ENCODE peak calls at places on chromosomes 1 and 21, in six cellular contexts. J is right lobe of liver, V is endodermal cell, H is fibroblast of mammary gland, W is coronary artery, S is progenitor cell of endocrine pancreas. Z is an unnamed sample.

GRCh38 chr1:245800901-245801605 is 646.3 kb downstream of the KIF26B start:
- DNase-seq in S (no peak), V (no peak), H (no peak), J (no peak), W (no peak), Z (no peak)

GRCh38 chr1:203117611-203118575 is 9.6 kb upstream of the ADORA1 start:
- DNase-seq in J (peak; percentile 68), S (peak; percentile 82), V (peak; percentile 98), W (no peak), H (peak; percentile 45), Z (peak; percentile 84)

GRCh38 chr21:41759214-41759840 is 7.5 kb downstream of the RIPK4 start:
- DNase-seq in H (no peak), S (no peak), J (no peak), V (peak; percentile 51), W (no peak), Z (no peak)

GRCh38 chr21:15255359-15256157 is 190.8 kb upstream of the NRIP1 start:
- DNase-seq in S (no peak), V (no peak), W (no peak), J (no peak), H (peak; percentile 14), Z (no peak)

GRCh38 chr1:70142120-70142519 is 63.3 kb downstream of the LRRC40 start:
- DNase-seq in V (no peak), S (no peak), H (peak; percentile 58), W (no peak), J (no peak), Z (no peak)

GRCh38 chr1:44361478-44361877 is 6.4 kb upstream of the ERI3 start:
- DNase-seq in H (peak; percentile 12), S (no peak), V (peak; percentile 75), J (no peak), W (no peak), Z (no peak)

GRCh38 chr1:153534226-153534932 is 1.4 kb downstream of the S100A6 start:
- DNase-seq in H (peak; percentile 74), S (no peak), V (no peak), J (no peak), W (no peak), Z (no peak)

GRCh38 chr21:35044128-35044527 is 5.0 kb downstream of the RUNX1 start:
- DNase-seq in H (no peak), S (no peak), V (no peak), J (no peak), W (no peak), Z (no peak)

GRCh38 chr1:210232524-210233215 is at the start of gene SERTAD4:
- DNase-seq in J (no peak), W (no peak), V (peak; percentile 78), S (no peak), H (peak; percentile 46), Z (peak; percentile 27)

GRCh38 chr1:53340660-53341520 is 13.0 kb upstream of the LRP8 start:
- DNase-seq in J (peak; percentile 21), H (peak; percentile 5), S (no peak), V (peak; percentile 34), W (peak; percentile 22), Z (no peak)

GRCh38 chr1:161044908-161045748 is 649 bp downstream of the USF1 start:
- DNase-seq in J (peak; percentile 87), W (peak; percentile 86), H (peak; percentile 55), S (peak; percentile 30), V (peak; percentile 84), Z (peak; percentile 47)

GRCh38 chr1:218656301-218657037 is 311.3 kb downstream of the TGFB2 start:
- DNase-seq in H (peak; percentile 83), V (no peak), J (no peak), W (no peak), S (no peak), Z (no peak)

GRCh38 chr1:96538001-96538649 is 183.5 kb upstream of the PTBP2 start:
- DNase-seq in V (peak; percentile 53), J (no peak), S (no peak), H (peak; percentile 95), W (peak; percentile 71), Z (no peak)

GRCh38 chr1:24544239-24544638 is 11.6 kb upstream of the NCMAP start:
- DNase-seq in V (no peak), H (no peak), W (no peak), J (no peak), S (no peak), Z (no peak)

GRCh38 chr21:14284439-14284838 is 68.5 kb downstream of the RBM11 start:
- DNase-seq in S (no peak), J (no peak), H (no peak), W (no peak), V (no peak), Z (no peak)

GRCh38 chr1:183030053-183030452 is 6.8 kb downstream of the LAMC1 start:
- DNase-seq in H (peak; percentile 78), W (no peak), S (no peak), V (no peak), J (no peak), Z (no peak)

GRCh38 chr1:158999301-159000069 is 10.2 kb upstream of the IFI16 start:
- DNase-seq in S (no peak), W (peak; percentile 93), J (peak; percentile 55), V (peak; percentile 94), H (peak; percentile 96), Z (peak; percentile 50)

GRCh38 chr1:200042437-200043329 is 15.2 kb downstream of the NR5A2 start:
- DNase-seq in S (no peak), H (no peak), W (peak; percentile 60), J (peak; percentile 88), V (peak; percentile 69), Z (no peak)

GRCh38 chr1:20666804-20667203 is 5.6 kb upstream of the DDOST start:
- DNase-seq in J (no peak), V (no peak), S (no peak), H (peak; percentile 50), W (no peak), Z (no peak)

GRCh38 chr1:18100493-18101063 is 7.0 kb upstream of the IGSF21 start:
- DNase-seq in V (peak; percentile 92), H (peak; percentile 61), J (no peak), W (no peak), S (peak; percentile 54), Z (peak; percentile 71)

GRCh38 chr1:110746644-110747259 is 72.0 kb upstream of the KCNA3 start:
- DNase-seq in S (peak; percentile 60), H (peak; percentile 47), W (no peak), J (no peak), V (peak; percentile 90), Z (peak; percentile 67)

GRCh38 chr1:234533975-234534876 is 55.2 kb upstream of the TARBP1 start:
- DNase-seq in J (peak; percentile 95), W (peak; percentile 98), V (no peak), S (no peak), H (peak; percentile 100), Z (no peak)

GRCh38 chr1:173505401-173505800 is 28.3 kb downstream of the PRDX6 start:
- DNase-seq in S (no peak), H (no peak), V (no peak), W (no peak), J (no peak), Z (no peak)

GRCh38 chr1:173507205-173507846 is 30.2 kb downstream of the PRDX6 start:
- DNase-seq in H (peak; percentile 59), S (no peak), J (no peak), V (no peak), W (no peak), Z (peak; percentile 9)

GRCh38 chr1:173507847-173508209 is 30.7 kb downstream of the PRDX6 start:
- DNase-seq in H (no peak), J (no peak), S (no peak), W (no peak), V (no peak), Z (no peak)

GRCh38 chr1:173508541-173508940 is 31.4 kb downstream of the PRDX6 start:
- DNase-seq in W (no peak), J (no peak), V (no peak), H (no peak), S (no peak), Z (no peak)

DNA sequence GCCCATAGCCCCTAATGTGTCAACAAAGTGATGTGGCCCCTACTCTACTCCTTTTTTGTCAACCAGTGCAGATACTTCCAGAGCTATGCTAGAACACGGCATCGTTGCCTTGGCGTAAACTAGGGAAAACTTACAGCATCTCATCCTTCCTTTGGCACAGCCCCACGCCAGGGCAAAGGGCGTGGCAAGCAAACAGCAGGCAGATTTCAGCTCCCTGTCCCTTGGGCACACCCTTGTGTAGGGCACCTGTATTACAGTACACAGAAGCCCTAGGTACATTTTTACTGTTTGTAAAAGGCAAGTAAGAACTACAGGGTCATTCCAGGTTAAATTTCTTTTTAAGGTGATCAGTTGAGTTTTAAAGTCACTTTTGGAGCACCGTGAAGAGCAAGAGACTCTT is 29.3 kb downstream of the PRDX6 start:
- DNase-seq in V (peak; percentile 74), S (no peak), J (peak; percentile 84), H (no peak), W (no peak), Z (no peak)
- TF ChIP-seq CTCF in V (peak; percentile 69), S (peak; percentile 30), J (peak; percentile 85), H (no peak), W (no peak), Z (peak; percentile 44)

GRCh38 chr1:54519709-54520108 is 28.3 kb upstream of the ACOT11 start:
- DNase-seq in S (no peak), V (peak; percentile 84), H (no peak), J (no peak), W (no peak), Z (no peak)
- TF ChIP-seq CTCF in S (peak; percentile 29), V (peak; percentile 77), H (no peak), J (no peak), W (no peak), Z (peak; percentile 35)

DNA sequence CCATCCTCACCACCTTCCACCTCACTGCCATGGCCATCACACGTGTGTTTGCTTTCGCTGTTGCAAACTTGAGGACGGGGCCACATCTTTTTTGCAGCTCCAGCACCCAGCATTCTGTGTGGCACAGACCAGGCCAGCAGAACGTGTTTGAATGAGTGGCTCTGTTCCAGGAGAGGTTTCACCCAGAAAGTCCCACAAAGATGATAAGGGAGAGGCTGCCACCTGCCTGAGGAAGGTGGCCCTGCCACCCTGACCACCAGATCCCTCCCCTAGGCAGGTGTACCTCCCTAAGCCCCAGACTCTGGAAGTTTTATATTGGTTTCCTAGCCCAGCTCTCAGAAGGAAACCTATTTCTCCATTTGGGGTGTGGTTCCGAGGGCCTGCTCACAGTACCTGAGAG is 252.1 kb downstream of the KAZN start:
- DNase-seq in V (peak; percentile 64), W (no peak), H (no peak), J (no peak), S (no peak), Z (no peak)
- TF ChIP-seq CTCF in V (peak; percentile 74), W (no peak), H (no peak), J (no peak), S (peak; percentile 42), Z (no peak)

DNA sequence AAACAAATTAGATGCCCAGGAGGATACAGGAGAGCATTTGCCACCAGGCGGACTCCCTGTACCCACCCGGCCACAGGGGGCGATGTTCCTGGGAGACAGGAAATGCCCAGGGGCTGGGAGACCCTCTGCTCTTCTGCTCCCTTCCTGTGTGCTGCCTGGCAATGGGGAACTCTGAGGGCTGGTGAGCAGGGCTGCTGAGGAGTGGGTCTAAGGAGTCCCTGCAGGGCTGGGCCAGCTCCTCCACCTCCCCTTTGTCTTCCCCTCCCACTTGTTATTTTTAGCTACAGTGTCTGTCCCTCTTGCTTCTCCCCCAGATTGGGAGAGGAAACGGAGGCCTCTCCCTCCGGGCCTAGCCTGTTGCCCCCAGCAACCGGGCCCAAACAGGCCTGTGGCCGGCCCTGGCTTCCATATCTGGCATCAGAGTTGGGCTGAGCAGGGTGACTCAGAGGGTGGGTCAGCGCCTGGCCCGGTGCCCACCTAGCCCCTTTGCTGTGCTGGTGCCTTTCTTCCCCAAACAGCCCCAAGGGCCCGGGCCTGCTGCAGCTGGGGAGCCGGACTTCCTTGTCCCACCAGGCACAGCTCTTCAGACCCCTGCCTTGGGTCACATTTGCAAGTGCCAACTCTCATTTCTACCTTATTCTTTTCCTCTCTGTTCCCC is 11.7 kb downstream of the LMNA start:
- DNase-seq in W (peak; percentile 98), J (no peak), V (peak; percentile 91), H (peak; percentile 97), S (no peak), Z (no peak)
- TF ChIP-seq CTCF in W (peak; percentile 14), J (no peak), V (peak; percentile 79), H (peak; percentile 54), S (peak; percentile 44), Z (peak; percentile 63)

GRCh38 chr1:214660900-214661299 is 57.9 kb downstream of the CENPF start:
- DNase-seq in W (no peak), J (no peak), S (peak; percentile 13), V (peak; percentile 66), H (peak; percentile 87), Z (peak; percentile 37)
- TF ChIP-seq CTCF in W (no peak), J (peak; percentile 17), S (peak; percentile 58), V (peak; percentile 63), H (peak; percentile 77), Z (peak; percentile 66)

Z was measured in neural crest cell.